ENCODE peak calls at places on chromosome 1, in six cellular contexts. S is lung, L is dorsolateral prefrontal cortex, F is right lobe of liver, U is cardiac muscle cell, E is psoas muscle. Q is an unnamed sample.

GRCh38 chr1:246208120-246208519 is 299.0 kb downstream of the SMYD3 start:
- DNase-seq in S (no peak), E (no peak), U (no peak), L (no peak), F (no peak), Q (no peak)

GRCh38 chr1:37423810-37424209 is 50.6 kb upstream of the ZC3H12A start:
- DNase-seq in L (no peak), F (no peak), E (no peak), U (no peak), S (no peak), Q (no peak)

GRCh38 chr1:168360622-168361021 is 79.9 kb downstream of the TBX19 start:
- DNase-seq in F (no peak), U (no peak), S (no peak), E (no peak), L (no peak), Q (no peak)

GRCh38 chr1:228313536-228314277 is 92.9 kb downstream of the TRIM11 start:
- DNase-seq in S (no peak), L (peak; percentile 0), E (peak; percentile 57), U (no peak), F (no peak), Q (no peak)

GRCh38 chr1:50080904-50081586 is 27.7 kb upstream of the ELAVL4 start:
- DNase-seq in S (no peak), U (no peak), F (no peak), L (peak; percentile 33), E (no peak), Q (no peak)

GRCh38 chr1:18647681-18648214 is 17.1 kb downstream of the PAX7 start:
- DNase-seq in F (no peak), S (no peak), E (no peak), U (no peak), L (no peak), Q (no peak)

GRCh38 chr1:243343970-243344749 is 88.3 kb downstream of the SDCCAG8 start:
- DNase-seq in F (no peak), U (peak; percentile 73), L (no peak), E (no peak), S (no peak), Q (no peak)

GRCh38 chr1:181015258-181015630 is 7.4 kb downstream of the STX6 start:
- DNase-seq in S (no peak), U (no peak), E (no peak), L (no peak), F (no peak), Q (no peak)

GRCh38 chr1:119971710-119972570 is 75.6 kb upstream of the ADAM30 start:
- DNase-seq in E (no peak), L (no peak), F (no peak), U (no peak), S (no peak), Q (no peak)

GRCh38 chr1:226309398-226310122 is 596 bp upstream of the LIN9 start:
- DNase-seq in E (no peak), L (peak; percentile 34), U (peak; percentile 65), S (peak; percentile 29), F (peak; percentile 44), Q (peak; percentile 33)

GRCh38 chr1:28290851-28291250 is 31.5 kb downstream of the SESN2 start:
- DNase-seq in U (no peak), F (no peak), E (no peak), S (no peak), L (no peak), Q (no peak)

GRCh38 chr1:39230261-39231190 is 26.0 kb downstream of the MACF1 start:
- DNase-seq in L (no peak), F (no peak), E (no peak), S (no peak), U (peak; percentile 27), Q (no peak)

GRCh38 chr1:25520446-25521061 is 22.9 kb upstream of the LDLRAP1 start:
- DNase-seq in L (peak; percentile 85), S (peak; percentile 63), F (peak; percentile 50), E (peak; percentile 72), U (peak; percentile 71), Q (no peak)

GRCh38 chr1:11053758-11054137 is 6.1 kb downstream of the SRM start:
- DNase-seq in U (peak; percentile 74), L (no peak), S (no peak), F (no peak), E (no peak), Q (no peak)

DNA sequence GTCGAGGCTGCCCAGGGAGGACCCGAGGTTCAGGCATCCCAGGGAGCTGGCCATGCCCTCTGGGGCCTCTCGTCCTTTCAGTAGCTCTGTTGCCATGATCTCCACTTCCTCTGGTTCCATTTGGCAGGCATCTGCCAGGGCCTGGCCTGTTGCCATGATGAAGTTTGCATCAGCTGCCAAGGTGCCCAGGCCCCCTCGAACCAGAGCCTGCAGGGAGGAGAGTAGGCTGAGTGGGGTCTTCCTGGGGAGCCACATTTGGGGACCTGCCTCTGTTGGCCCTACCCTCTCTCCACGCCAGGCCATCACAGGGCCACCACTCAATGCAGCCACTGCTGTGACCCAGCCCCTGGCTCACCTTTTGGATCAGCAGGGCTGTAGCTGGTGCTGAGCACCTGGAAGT is 16.4 kb upstream of the KIF21B start:
- DNase-seq in U (no peak), E (no peak), L (no peak), S (no peak), F (no peak), Q (no peak)
- H3K27ac ChIP-seq in U (no peak overlapping the region), E (no peak overlapping the region), L (no peak overlapping the region), S (no peak overlapping the region), F (no peak overlapping the region), Q (no peak overlapping the region)

GRCh38 chr1:32106663-32107273 is 1.1 kb upstream of the KPNA6 start:
- DNase-seq in L (no peak), E (no peak), S (no peak), F (no peak), U (no peak), Q (no peak)
- H3K27ac ChIP-seq in L (no peak overlapping the region), E (no peak overlapping the region), S (no peak overlapping the region), F (no peak overlapping the region), U (no peak overlapping the region), Q (no peak overlapping the region)

DNA sequence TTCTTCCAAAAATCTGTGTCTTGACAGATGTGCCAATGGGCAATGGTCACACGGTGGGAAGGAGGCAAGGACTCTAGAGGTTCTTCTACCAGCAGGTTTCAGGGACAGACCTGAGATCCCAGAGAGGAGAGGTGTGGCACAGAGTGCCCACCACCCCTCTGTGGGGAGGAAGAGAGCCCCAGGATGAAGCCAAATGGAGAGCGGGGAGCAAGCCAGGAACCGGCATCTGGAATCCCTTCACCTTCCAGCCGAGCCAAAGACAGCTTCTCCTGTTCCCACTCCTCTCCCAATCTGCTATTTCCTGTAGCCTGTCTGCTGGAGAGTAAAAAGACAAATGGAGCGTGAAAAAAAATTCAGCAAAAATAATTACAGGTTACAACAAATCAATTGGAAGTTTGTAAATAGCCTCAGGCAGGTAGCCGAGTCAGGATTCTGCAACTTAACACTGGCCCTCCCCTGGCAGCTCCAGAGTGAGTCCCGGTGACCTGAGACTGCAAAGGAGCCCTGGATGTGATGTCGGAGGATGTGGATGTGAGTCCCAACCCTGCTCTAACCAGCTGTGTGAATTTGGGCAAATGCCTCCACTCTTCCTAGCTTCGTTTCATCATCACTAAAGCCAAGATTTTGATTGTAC is 45.4 kb upstream of the LRRN2 start:
- DNase-seq in L (no peak), U (no peak), S (no peak), E (no peak), F (no peak), Q (no peak)
- H3K27ac ChIP-seq in L (no peak overlapping the region), U (no peak overlapping the region), S (no peak overlapping the region), E (no peak overlapping the region), F (no peak overlapping the region), Q (no peak overlapping the region)

DNA sequence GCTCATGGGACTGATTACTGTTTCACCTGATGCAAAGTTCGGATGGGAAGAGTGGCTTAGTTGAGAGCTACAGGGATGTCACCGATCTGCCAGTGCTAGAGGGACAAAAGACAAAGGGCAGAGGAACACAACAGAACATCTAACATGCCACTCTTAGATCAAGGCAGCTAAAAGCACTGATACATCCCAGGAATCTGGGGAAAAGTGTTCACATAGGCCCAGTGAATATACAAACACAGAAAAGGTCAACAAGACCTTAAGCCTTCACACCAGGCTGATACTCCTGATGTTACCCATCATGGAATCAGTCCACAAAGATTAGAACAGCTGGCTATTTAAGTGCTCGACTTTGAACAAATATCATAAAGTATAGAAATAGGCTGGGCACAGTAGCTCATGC is 163.2 kb downstream of the EIF4G3 start:
- DNase-seq in F (no peak), L (no peak), U (no peak), E (no peak), S (no peak), Q (no peak)
- H3K27ac ChIP-seq in F (no peak overlapping the region), L (no peak overlapping the region), U (peak overlapping the region; percentile 84), E (no peak overlapping the region), S (no peak overlapping the region), Q (no peak overlapping the region)

GRCh38 chr1:198535631-198536030 is 4.8 kb downstream of the ATP6V1G3 start:
- DNase-seq in E (no peak), U (no peak), L (no peak), F (no peak), S (no peak), Q (no peak)
- H3K27ac ChIP-seq in E (no peak overlapping the region), U (no peak overlapping the region), L (no peak overlapping the region), F (no peak overlapping the region), S (no peak overlapping the region), Q (no peak overlapping the region)

GRCh38 chr1:173017792-173018191 is 32.9 kb downstream of the TNFSF18 start:
- DNase-seq in L (no peak), F (no peak), U (no peak), S (no peak), E (no peak), Q (no peak)
- H3K27ac ChIP-seq in L (no peak overlapping the region), F (no peak overlapping the region), U (no peak overlapping the region), S (no peak overlapping the region), E (no peak overlapping the region), Q (no peak overlapping the region)

DNA sequence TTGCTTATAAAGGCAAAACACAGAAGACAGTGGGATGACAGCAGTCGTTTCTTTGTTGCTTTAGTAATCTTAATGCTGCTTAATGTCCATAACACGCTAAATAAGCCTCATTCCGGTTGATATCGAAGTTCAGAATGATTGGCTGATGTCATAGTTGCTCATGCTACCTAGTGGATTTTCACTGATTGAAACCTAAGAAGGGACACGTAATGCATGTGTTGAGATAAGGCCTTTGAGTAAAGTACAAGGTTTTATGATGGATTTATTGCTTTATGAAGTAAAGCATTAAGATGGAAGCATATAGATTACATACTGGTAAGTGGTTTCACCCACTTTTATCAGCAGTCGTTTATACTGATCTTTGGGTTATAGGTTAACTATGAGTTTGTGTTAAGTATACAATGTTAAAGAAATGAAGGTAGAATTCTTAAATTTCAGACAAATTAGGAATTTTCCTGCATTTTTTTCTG is 25.1 kb downstream of the IARS2 start:
- DNase-seq in L (no peak), U (no peak), F (no peak), E (no peak), S (no peak), Q (no peak)
- H3K27ac ChIP-seq in L (no peak overlapping the region), U (no peak overlapping the region), F (no peak overlapping the region), E (no peak overlapping the region), S (no peak overlapping the region), Q (no peak overlapping the region)

GRCh38 chr1:2074944-2075740 is 24.9 kb downstream of the PRKCZ start:
- DNase-seq in E (no peak), L (peak; percentile 52), F (no peak), S (no peak), U (no peak), Q (no peak)
- H3K27ac ChIP-seq in E (no peak overlapping the region), L (peak overlapping the region; percentile 83), F (no peak overlapping the region), S (no peak overlapping the region), U (no peak overlapping the region), Q (peak overlapping the region; percentile 83)

Q was measured in substantia nigra.